ENCODE peak calls at places on chromosomes 2 and 18, in six cellular contexts. X is endothelial cell, A is cardiac fibroblast, F is GM20000, K is upper lobe of right lung, M is B cell. U is an unnamed sample.
A peak's percentile ranks its signal among the peaks of the same experiment; 100 is the strongest.

GRCh38 chr2:180130403-180130802 is 123.3 kb upstream of the CWC22 start:
- DNase-seq in X (no peak), A (peak; percentile 58), F (no peak), K (no peak), M (no peak), U (no peak)

GRCh38 chr2:229335877-229336346 is 64.8 kb upstream of the PID1 start:
- DNase-seq in X (no peak), A (peak; percentile 49), F (no peak), K (no peak), M (no peak), U (no peak)

GRCh38 chr2:224436634-224437033 is 34.7 kb upstream of the FAM124B start:
- DNase-seq in X (no peak), A (peak; percentile 21), F (no peak), K (no peak), M (no peak), U (no peak)

GRCh38 chr18:7572837-7573236 is 5.7 kb downstream of the PTPRM start:
- DNase-seq in X (no peak), A (peak; percentile 64), F (no peak), K (no peak), M (no peak), U (no peak)

GRCh38 chr2:165277295-165277694 is 38.1 kb downstream of the SCN2A start:
- DNase-seq in X (no peak), A (peak; percentile 19), F (no peak), K (no peak), M (no peak), U (no peak)

GRCh38 chr18:73768043-73768442 is 379.6 kb downstream of the FBXO15 start:
- DNase-seq in X (no peak), A (no peak), F (no peak), K (no peak), M (no peak), U (no peak)

GRCh38 chr18:62810682-62811081 is 95.3 kb downstream of the PHLPP1 start:
- DNase-seq in X (no peak), A (no peak), F (no peak), K (no peak), M (no peak), U (no peak)

GRCh38 chr2:236065756-236066155 is 102.4 kb downstream of the GBX2 start:
- DNase-seq in X (no peak), A (no peak), F (no peak), K (no peak), M (no peak), U (no peak)

GRCh38 chr2:20438334-20439192 is 8.3 kb upstream of the RHOB start:
- DNase-seq in X (no peak), A (peak; percentile 98), F (no peak), K (no peak), M (no peak), U (no peak)

GRCh38 chr18:1527805-1528204 is 623.1 kb downstream of the ADCYAP1 start:
- DNase-seq in X (no peak), A (no peak), F (no peak), K (no peak), M (no peak), U (no peak)

GRCh38 chr2:9018109-9018508 is 14.6 kb upstream of the MBOAT2 start:
- DNase-seq in X (no peak), A (no peak), F (no peak), K (no peak), M (no peak), U (no peak)

GRCh38 chr2:103008586-103008985 is 246.8 kb downstream of the TMEM182 start:
- DNase-seq in X (peak; percentile 6), A (no peak), F (no peak), K (no peak), M (no peak), U (no peak)

GRCh38 chr2:20012282-20013060 is at the start of gene MATN3:
- DNase-seq in X (peak; percentile 39), A (peak; percentile 39), F (peak; percentile 64), K (peak; percentile 81), M (peak; percentile 57), U (peak; percentile 45)

GRCh38 chr18:9587924-9588323 is 26.4 kb downstream of the PPP4R1 start:
- DNase-seq in X (no peak), A (no peak), F (no peak), K (no peak), M (no peak), U (no peak)

GRCh38 chr2:113173563-113174368 is at the start of gene PSD4:
- DNase-seq in X (no peak), A (peak; percentile 3), F (peak; percentile 87), K (peak; percentile 88), M (peak; percentile 68), U (peak; percentile 90)

GRCh38 chr2:142425551-142425950 is 294.7 kb upstream of the LRP1B start:
- DNase-seq in X (no peak), A (no peak), F (no peak), K (no peak), M (no peak), U (no peak)

GRCh38 chr2:135473567-135473966 is 57.5 kb downstream of the ZRANB3 start:
- DNase-seq in X (peak; percentile 12), A (peak; percentile 55), F (peak; percentile 38), K (no peak), M (peak; percentile 11), U (peak; percentile 42)

GRCh38 chr2:72993147-72993546 is 75.8 kb downstream of the EMX1 start:
- DNase-seq in X (peak; percentile 71), A (peak; percentile 54), F (peak; percentile 80), K (peak; percentile 62), M (peak; percentile 82), U (peak; percentile 78)

GRCh38 chr2:175853110-175853509 is 149.0 kb downstream of the LNPK start:
- DNase-seq in X (no peak), A (no peak), F (no peak), K (no peak), M (no peak), U (no peak)

GRCh38 chr2:15952451-15953142 is 12.2 kb downstream of the MYCN start:
- DNase-seq in X (no peak), A (no peak), F (no peak), K (no peak), M (no peak), U (no peak)

GRCh38 chr18:61731169-61731568 is 161.6 kb downstream of the RNF152 start:
- DNase-seq in X (no peak), A (no peak), F (no peak), K (no peak), M (no peak), U (no peak)

GRCh38 chr18:54689319-54689718 is 98.3 kb downstream of the DYNAP start:
- DNase-seq in X (no peak), A (no peak), F (no peak), K (no peak), M (no peak), U (no peak)

GRCh38 chr18:46140173-46140572 is 36.0 kb downstream of the HAUS1 start:
- DNase-seq in X (no peak), A (no peak), F (no peak), K (no peak), M (no peak), U (no peak)

GRCh38 chr18:13158428-13158827 is 60.1 kb upstream of the LDLRAD4 start:
- DNase-seq in X (no peak), A (no peak), F (no peak), K (no peak), M (no peak), U (no peak)

GRCh38 chr2:44844651-44845270 is 96.7 kb upstream of the SIX3 start:
- DNase-seq in X (no peak), A (peak; percentile 5), F (no peak), K (no peak), M (no peak), U (no peak)

GRCh38 chr2:226001716-226002115 is 602.2 kb downstream of the NYAP2 start:
- DNase-seq in X (no peak), A (peak; percentile 45), F (no peak), K (no peak), M (no peak), U (no peak)

GRCh38 chr2:145595296-145595695 is 1075.4 kb upstream of the ZEB2 start:
- DNase-seq in X (no peak), A (peak; percentile 56), F (no peak), K (no peak), M (no peak), U (no peak)

GRCh38 chr2:179675435-179675834 is 186.0 kb downstream of the ZNF385B start:
- DNase-seq in X (no peak), A (no peak), F (no peak), K (no peak), M (no peak), U (no peak)

GRCh38 chr18:11387880-11388279 is 221.5 kb upstream of the SLC35G4 start:
- DNase-seq in X (no peak), A (peak; percentile 70), F (peak; percentile 20), K (no peak), M (no peak), U (no peak)

GRCh38 chr2:97748397-97748796 is 35.0 kb downstream of the ZAP70 start:
- DNase-seq in X (peak; percentile 78), A (peak; percentile 39), F (peak; percentile 64), K (no peak), M (peak; percentile 60), U (peak; percentile 69)

GRCh38 chr2:40485319-40485718 is 33.4 kb upstream of the SLC8A1 start:
- DNase-seq in X (no peak), A (no peak), F (no peak), K (no peak), M (no peak), U (no peak)

GRCh38 chr2:10058251-10059015 is 15.1 kb downstream of the KLF11 start:
- DNase-seq in X (no peak), A (no peak), F (no peak), K (no peak), M (no peak), U (no peak)
- TF ChIP-seq CTCF in X (no peak), A (no peak), F (no peak), K (no peak), M (no peak), U (no peak)

GRCh38 chr2:10819714-10820314 is 7.2 kb upstream of the PDIA6 start:
- DNase-seq in X (no peak), A (no peak), F (no peak), K (no peak), M (no peak), U (no peak)

GRCh38 chr2:10814571-10815331 is 2.2 kb upstream of the PDIA6 start:
- DNase-seq in X (no peak), A (no peak), F (no peak), K (no peak), M (no peak), U (no peak)

GRCh38 chr2:10820562-10820961 is 8.0 kb upstream of the PDIA6 start:
- DNase-seq in X (no peak), A (no peak), F (no peak), K (no peak), M (no peak), U (no peak)

GRCh38 chr2:10818986-10819385 is 6.4 kb upstream of the PDIA6 start:
- DNase-seq in X (no peak), A (no peak), F (no peak), K (no peak), M (no peak), U (no peak)

GRCh38 chr2:10817413-10817812 is 4.8 kb upstream of the PDIA6 start:
- DNase-seq in X (no peak), A (no peak), F (no peak), K (no peak), M (no peak), U (no peak)
- TF ChIP-seq CTCF in X (no peak), A (peak; percentile 9), F (no peak), K (peak; percentile 16), M (no peak), U (peak; percentile 18)

GRCh38 chr2:55431982-55432627 is 12.4 kb upstream of the CCDC88A start:
- DNase-seq in X (no peak), A (peak; percentile 67), F (peak; percentile 57), K (no peak), M (no peak), U (peak; percentile 45)
- TF ChIP-seq CTCF in X (peak; percentile 32), A (peak; percentile 56), F (peak; percentile 24), K (peak; percentile 68), M (peak; percentile 71), U (peak; percentile 60)

GRCh38 chr2:220076734-220077133 is 449.3 kb downstream of the SLC4A3 start:
- DNase-seq in X (no peak), A (peak; percentile 60), F (no peak), K (no peak), M (no peak), U (no peak)
- TF ChIP-seq CTCF in X (no peak), A (peak; percentile 49), F (no peak), K (no peak), M (no peak), U (no peak)

U was measured in GM10248.